ENCODE peak calls at places on chromosomes 11 and 22, in seven cellular contexts. H, X, E, B, G, W and N are unnamed samples. For H3K4me1, the result is how much of the 10 kb centered on the place peaks cover.

GRCh38 chr11:23932485-23932898 is 564.4 kb upstream of the LUZP2 start:
- DNase-seq in H (no peak), X (no peak), E (peak), B (no peak), G (no peak), W (no peak), N (no peak)

GRCh38 chr22:30277547-30278344 is 11.1 kb upstream of the OSM start:
- DNase-seq in H (no peak), X (no peak), E (peak), B (no peak), G (no peak), W (peak), N (no peak)

GRCh38 chr11:72574534-72575460 is 99.4 kb downstream of the PDE2A start:
- DNase-seq in H (no peak), X (no peak), E (no peak), B (peak), G (no peak), W (no peak), N (no peak)

GRCh38 chr22:39298194-39298987 is 21.0 kb downstream of the RPL3 start:
- DNase-seq in H (no peak), X (peak), E (no peak), B (no peak), G (no peak), W (no peak), N (no peak)

GRCh38 chr22:24302591-24302990 is 32.0 kb downstream of the SPECC1L start:
- DNase-seq in H (no peak), X (no peak), E (no peak), B (no peak), G (no peak), W (no peak), N (no peak)

GRCh38 chr11:3161309-3161708 is 3.8 kb downstream of the OSBPL5 start:
- DNase-seq in H (no peak), X (no peak), E (no peak), B (no peak), G (no peak), W (peak), N (peak)

GRCh38 chr11:130088909-130089668 is 19.4 kb downstream of the APLP2 start:
- DNase-seq in H (no peak), X (no peak), E (no peak), B (no peak), G (no peak), W (no peak), N (no peak)

GRCh38 chr11:29328961-29329441 is 687.8 kb downstream of the KCNA4 start:
- DNase-seq in H (peak), X (peak), E (peak), B (no peak), G (peak), W (no peak), N (no peak)

GRCh38 chr22:28900379-28900778 is 17.0 kb downstream of the ZNRF3 start:
- DNase-seq in H (no peak), X (no peak), E (no peak), B (no peak), G (no peak), W (no peak), N (no peak)

GRCh38 chr22:16917144-16918003 is 90.6 kb downstream of the GAB4 start:
- DNase-seq in H (peak), X (peak), E (peak), B (no peak), G (peak), W (no peak), N (peak)

GRCh38 chr22:19109198-19110063 is 12.8 kb downstream of the DGCR2 start:
- DNase-seq in H (no peak), X (no peak), E (peak), B (peak), G (peak), W (no peak), N (no peak)

GRCh38 chr22:37483594-37484114 is 2.5 kb downstream of the MFNG start:
- DNase-seq in H (no peak), X (no peak), E (no peak), B (no peak), G (no peak), W (no peak), N (no peak)

GRCh38 chr11:134034496-134035381 is 34.1 kb upstream of the JAM3 start:
- DNase-seq in H (no peak), X (no peak), E (no peak), B (no peak), G (no peak), W (no peak), N (no peak)

GRCh38 chr11:79963886-79964660 is 523.2 kb upstream of the TENM4 start:
- DNase-seq in H (peak), X (no peak), E (no peak), B (no peak), G (no peak), W (no peak), N (no peak)

GRCh38 chr11:118649941-118650340 is 29.5 kb downstream of the TREH start:
- DNase-seq in H (no peak), X (no peak), E (no peak), B (no peak), G (no peak), W (peak), N (no peak)

GRCh38 chr11:133911169-133911568 is 45.6 kb downstream of the IGSF9B start:
- DNase-seq in H (no peak), X (no peak), E (no peak), B (no peak), G (peak), W (no peak), N (peak)

GRCh38 chr11:133835258-133836075 is 9.8 kb downstream of the SPATA19 start:
- DNase-seq in H (peak), X (peak), E (peak), B (no peak), G (peak), W (no peak), N (no peak)

GRCh38 chr11:20158597-20159257 is 1.5 kb downstream of the DBX1 start:
- DNase-seq in H (peak), X (peak), E (peak), B (no peak), G (no peak), W (peak), N (peak)

GRCh38 chr11:30414283-30414682 is 91.4 kb downstream of the ARL14EP start:
- DNase-seq in H (no peak), X (no peak), E (no peak), B (no peak), G (no peak), W (no peak), N (no peak)

DNA sequence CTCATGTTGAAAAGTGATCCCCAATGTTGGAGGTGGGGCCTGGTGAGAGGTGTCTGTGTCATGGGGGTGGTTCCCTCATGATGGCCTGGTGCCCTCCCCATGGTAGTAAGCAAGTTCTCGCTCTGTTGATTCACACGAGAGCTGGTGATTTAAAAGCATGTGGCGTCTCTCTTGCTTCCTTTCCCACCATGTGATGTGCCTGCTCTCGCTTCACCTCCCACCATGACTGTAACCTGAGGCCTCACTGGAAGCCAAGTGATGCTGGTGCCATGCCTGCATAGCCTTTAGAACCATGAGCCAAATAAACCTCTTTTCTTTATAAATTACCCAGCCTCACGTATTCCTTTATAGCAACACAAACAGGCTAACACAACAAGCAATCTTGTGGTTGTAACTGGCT is 52.4 kb downstream of the VSIG10L2 start:
- DNase-seq in H (no peak), X (no peak), E (no peak), B (no peak), G (no peak), W (no peak), N (no peak)
- H3K4me3 ChIP-seq in H (no peak), X (no peak), E (no peak), B (no peak), G (no peak), W (no peak), N (no peak)

GRCh38 chr11:47918882-47919495 is 61.4 kb upstream of the PTPRJ start:
- DNase-seq in H (no peak), X (peak), E (peak), B (no peak), G (no peak), W (no peak), N (peak)
- H3K4me1 ChIP-seq in H (under half), X (under half), E (under half), B (under half), G (half or more), W (under half), N (half or more)

GRCh38 chr22:21771631-21771976 is 36.0 kb upstream of the YPEL1 start:
- DNase-seq in H (no peak), X (no peak), E (no peak), B (no peak), G (no peak), W (no peak), N (no peak)

GRCh38 chr22:21780259-21780658 is 44.7 kb upstream of the YPEL1 start:
- DNase-seq in H (no peak), X (no peak), E (no peak), B (no peak), G (no peak), W (no peak), N (no peak)

GRCh38 chr22:21778705-21779363 is 43.2 kb upstream of the YPEL1 start:
- DNase-seq in H (no peak), X (no peak), E (peak), B (no peak), G (no peak), W (no peak), N (no peak)

GRCh38 chr22:21779444-21779843 is 43.9 kb upstream of the YPEL1 start:
- DNase-seq in H (no peak), X (no peak), E (no peak), B (no peak), G (no peak), W (no peak), N (no peak)

GRCh38 chr22:21775061-21775460 is 39.5 kb upstream of the YPEL1 start:
- DNase-seq in H (no peak), X (no peak), E (peak), B (no peak), G (no peak), W (no peak), N (no peak)
- H3K4me3 ChIP-seq in H (no peak), X (no peak), E (no peak), B (no peak), G (no peak), W (no peak), N (no peak)

DNA sequence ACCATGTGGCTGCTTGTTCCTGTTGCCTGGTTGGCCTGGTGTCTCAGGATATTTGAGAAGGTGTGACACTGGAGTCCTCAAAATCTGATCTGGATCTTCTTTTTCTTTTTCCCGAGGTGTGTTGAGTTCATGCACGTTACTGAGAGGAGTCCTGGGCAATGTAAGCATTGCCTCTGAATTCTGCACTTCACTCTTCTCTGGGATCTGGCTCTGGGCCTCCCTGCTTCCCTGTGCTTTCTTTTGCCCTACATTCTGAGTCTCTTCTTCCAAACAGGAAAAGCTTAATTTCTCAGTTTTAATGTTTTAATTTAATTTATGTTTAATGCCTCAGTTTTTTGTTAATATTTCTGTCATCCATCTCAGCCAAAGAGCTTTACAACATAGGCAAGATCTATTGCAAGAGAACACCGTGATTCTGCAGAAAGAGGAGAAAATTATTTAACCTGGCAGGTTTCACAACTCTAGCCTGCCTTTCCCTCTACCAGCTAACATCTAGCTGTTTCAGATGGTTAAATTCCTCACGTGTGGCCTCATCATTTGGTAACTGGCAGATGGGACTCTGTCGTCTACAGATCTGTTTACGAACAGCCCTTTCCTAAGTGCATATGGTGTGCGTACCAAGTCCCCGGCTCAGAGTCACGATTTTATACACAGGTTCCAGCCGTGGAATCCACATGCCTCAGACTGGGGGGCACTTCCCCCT is 24.7 kb downstream of the LDLRAD3 start:
- DNase-seq in H (no peak), X (no peak), E (peak), B (no peak), G (no peak), W (no peak), N (no peak)
- H3K4me1 ChIP-seq in H (under half), X (under half), E (under half), B (under half), G (under half), W (under half), N (under half)

DNA sequence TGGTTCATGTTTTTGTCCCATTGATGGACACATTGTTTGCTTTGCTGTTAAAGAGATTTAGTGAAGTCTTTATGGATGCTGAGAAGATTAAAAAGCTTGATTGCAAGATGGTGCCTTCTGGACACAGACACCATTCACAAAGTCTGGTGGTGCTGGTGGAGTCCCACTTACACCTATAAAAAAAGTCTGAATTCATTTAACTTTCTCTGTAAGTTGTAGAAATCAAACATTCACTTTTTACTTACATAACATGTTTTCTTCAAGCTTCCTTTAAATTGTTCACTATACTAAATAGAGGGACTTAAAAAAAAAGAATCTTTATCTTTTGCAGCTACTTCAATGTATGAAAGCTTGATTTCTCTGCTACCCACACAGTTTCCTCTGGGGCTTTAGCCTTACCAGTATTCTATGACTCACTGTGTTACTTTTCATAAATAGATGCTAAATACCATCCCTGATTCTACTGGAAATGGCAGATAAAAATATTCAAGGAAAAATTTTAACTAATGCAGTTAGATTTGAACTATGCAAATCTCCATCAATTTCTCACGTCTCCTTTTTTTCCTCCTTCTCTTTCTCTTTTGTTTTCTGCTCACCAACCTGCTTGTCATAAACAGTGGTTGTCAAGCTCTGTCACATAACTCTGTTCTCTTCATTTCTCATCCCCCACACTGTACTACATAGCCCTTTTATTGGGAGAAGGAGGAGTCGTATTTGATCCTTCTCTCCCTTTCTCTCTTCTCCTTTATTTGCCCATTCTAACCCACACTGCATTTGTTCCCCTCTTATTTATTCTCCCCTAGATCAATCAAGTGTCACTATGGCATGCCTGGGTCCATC is 89.7 kb downstream of the FAM76B start:
- DNase-seq in H (no peak), X (no peak), E (peak), B (no peak), G (no peak), W (no peak), N (no peak)
- H3K4me3 ChIP-seq in H (no peak), X (no peak), E (no peak), B (no peak), G (no peak), W (no peak), N (no peak)

GRCh38 chr11:96259053-96259837 is 83.8 kb downstream of the MAML2 start:
- DNase-seq in H (no peak), X (peak), E (peak), B (no peak), G (no peak), W (no peak), N (no peak)

GRCh38 chr11:96257972-96258951 is 84.7 kb downstream of the MAML2 start:
- DNase-seq in H (no peak), X (no peak), E (peak), B (no peak), G (no peak), W (no peak), N (no peak)

GRCh38 chr11:96260067-96260511 is 82.9 kb downstream of the MAML2 start:
- DNase-seq in H (no peak), X (no peak), E (no peak), B (no peak), G (no peak), W (no peak), N (no peak)

GRCh38 chr11:96263361-96263763 is 79.6 kb downstream of the MAML2 start:
- DNase-seq in H (no peak), X (no peak), E (peak), B (no peak), G (no peak), W (no peak), N (no peak)

GRCh38 chr11:96260526-96260925 is 82.5 kb downstream of the MAML2 start:
- DNase-seq in H (no peak), X (no peak), E (peak), B (no peak), G (no peak), W (no peak), N (no peak)
- H3K4me1 ChIP-seq in H (under half), X (half or more), E (under half), B (half or more), G (under half), W (under half), N (half or more)

DNA sequence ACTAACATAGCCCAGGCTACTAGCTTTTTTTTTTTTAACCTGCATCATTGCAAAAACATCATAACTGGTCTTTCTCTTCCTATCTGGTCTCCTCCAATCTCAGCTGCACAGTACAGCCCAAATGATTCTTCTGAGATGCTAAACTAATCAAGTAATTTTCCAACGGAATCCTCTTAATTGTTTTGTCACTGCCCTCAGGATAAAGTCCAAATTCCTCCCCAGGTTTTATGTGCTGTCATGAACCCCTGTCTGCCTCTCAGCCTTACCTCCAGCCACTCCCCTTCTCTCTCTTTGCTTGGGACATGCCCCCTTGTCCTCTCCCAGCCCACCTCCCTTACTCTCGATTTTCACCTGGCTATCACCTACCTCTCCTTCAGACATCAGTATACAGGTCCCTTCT is 12.5 kb downstream of the APBB1 start:
- DNase-seq in H (no peak), X (no peak), E (no peak), B (no peak), G (no peak), W (no peak), N (no peak)
- H3K4me3 ChIP-seq in H (no peak), X (no peak), E (no peak), B (no peak), G (no peak), W (no peak), N (no peak)

GRCh38 chr22:43303751-43304150 is 39.4 kb downstream of the SCUBE1 start:
- DNase-seq in H (no peak), X (no peak), E (no peak), B (no peak), G (no peak), W (no peak), N (no peak)

GRCh38 chr22:43300891-43301676 is 42.1 kb downstream of the SCUBE1 start:
- DNase-seq in H (no peak), X (no peak), E (no peak), B (no peak), G (no peak), W (peak), N (no peak)

GRCh38 chr22:43302462-43303109 is 40.6 kb downstream of the SCUBE1 start:
- DNase-seq in H (no peak), X (no peak), E (no peak), B (no peak), G (no peak), W (no peak), N (no peak)

GRCh38 chr22:43303166-43303565 is 40.0 kb downstream of the SCUBE1 start:
- DNase-seq in H (no peak), X (no peak), E (no peak), B (no peak), G (no peak), W (no peak), N (no peak)

DNA sequence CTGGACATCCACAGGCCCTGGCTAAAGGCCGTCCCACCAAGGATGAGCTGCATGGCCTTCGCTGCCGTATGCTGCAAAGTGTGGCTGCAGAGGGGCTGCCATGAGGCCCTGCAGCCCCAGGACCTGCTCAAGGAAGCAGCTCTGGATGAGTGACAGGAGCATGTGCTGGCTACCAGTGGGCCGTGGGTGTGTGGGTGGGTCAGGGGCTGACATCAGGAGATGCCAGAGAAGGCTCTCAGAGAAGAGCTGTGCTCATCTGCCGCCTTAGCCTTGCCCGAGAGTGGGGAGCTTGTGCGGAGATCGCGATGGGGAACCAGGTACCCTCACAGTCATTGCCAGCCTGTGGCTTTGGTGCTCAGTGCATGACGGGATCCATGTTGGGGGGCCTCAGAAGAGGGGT is 41.3 kb downstream of the SCUBE1 start:
- DNase-seq in H (no peak), X (no peak), E (no peak), B (no peak), G (no peak), W (no peak), N (no peak)
- H3K4me1 ChIP-seq in H (under half), X (under half), E (under half), B (under half), G (under half), W (under half), N (under half)